ENCODE peak calls at places on chromosomes 16 and 17, in eight cellular contexts. One of them, this sample, is unnamed.

GRCh38 chr17:50396261-50397110 is 837 bp downstream of the LRRC59 start:
- DNase-seq in transverse colon: peak; percentile 73
- DNase-seq in breast epithelium: peak; percentile 31
- DNase-seq in H1: no peak
- DNase-seq in GM23338: peak; percentile 19
- DNase-seq in SK-N-MC: no peak
- DNase-seq in sigmoid colon: peak; percentile 69
- DNase-seq in stomach: peak; percentile 83
- DNase-seq in this sample: peak; percentile 35

GRCh38 chr16:77002644-77003043 is 188.3 kb upstream of the MON1B start:
- DNase-seq in transverse colon: no peak
- DNase-seq in breast epithelium: no peak
- DNase-seq in H1: no peak
- DNase-seq in GM23338: no peak
- DNase-seq in SK-N-MC: no peak
- DNase-seq in sigmoid colon: no peak
- DNase-seq in stomach: no peak
- DNase-seq in this sample: no peak

GRCh38 chr17:13311301-13311700 is 290.4 kb downstream of the HS3ST3A1 start:
- DNase-seq in transverse colon: no peak
- DNase-seq in breast epithelium: peak; percentile 71
- DNase-seq in H1: no peak
- DNase-seq in GM23338: no peak
- DNase-seq in SK-N-MC: no peak
- DNase-seq in sigmoid colon: no peak
- DNase-seq in stomach: no peak
- DNase-seq in this sample: no peak

GRCh38 chr16:75238132-75238852 is 13.1 kb downstream of the BCAR1 start:
- DNase-seq in transverse colon: peak; percentile 62
- DNase-seq in breast epithelium: peak; percentile 57
- DNase-seq in H1: no peak
- DNase-seq in GM23338: no peak
- DNase-seq in SK-N-MC: no peak
- DNase-seq in sigmoid colon: peak; percentile 96
- DNase-seq in stomach: peak; percentile 77
- DNase-seq in this sample: peak; percentile 74

GRCh38 chr16:521381-522210 is 5.9 kb upstream of the CAPN15 start:
- DNase-seq in transverse colon: peak; percentile 84
- DNase-seq in breast epithelium: no peak
- DNase-seq in H1: peak; percentile 92
- DNase-seq in GM23338: peak; percentile 91
- DNase-seq in SK-N-MC: no peak
- DNase-seq in sigmoid colon: no peak
- DNase-seq in stomach: peak; percentile 70
- DNase-seq in this sample: no peak

GRCh38 chr16:15043344-15043743 is 12.5 kb downstream of the NTAN1 start:
- DNase-seq in transverse colon: no peak
- DNase-seq in breast epithelium: no peak
- DNase-seq in H1: no peak
- DNase-seq in GM23338: no peak
- DNase-seq in SK-N-MC: no peak
- DNase-seq in sigmoid colon: no peak
- DNase-seq in stomach: no peak
- DNase-seq in this sample: no peak

GRCh38 chr17:41212524-41213169 is 13.8 kb upstream of the KRTAP9-2 start:
- DNase-seq in transverse colon: no peak
- DNase-seq in breast epithelium: no peak
- DNase-seq in H1: no peak
- DNase-seq in GM23338: no peak
- DNase-seq in SK-N-MC: no peak
- DNase-seq in sigmoid colon: no peak
- DNase-seq in stomach: no peak
- DNase-seq in this sample: no peak

GRCh38 chr17:7354262-7354781 is 634 bp upstream of the TMEM95 start:
- DNase-seq in transverse colon: peak; percentile 22
- DNase-seq in breast epithelium: peak; percentile 32
- DNase-seq in H1: no peak
- DNase-seq in GM23338: peak; percentile 38
- DNase-seq in SK-N-MC: no peak
- DNase-seq in sigmoid colon: no peak
- DNase-seq in stomach: no peak
- DNase-seq in this sample: no peak

GRCh38 chr17:17109231-17109630 is 67.0 kb downstream of the MPRIP start:
- DNase-seq in transverse colon: peak; percentile 59
- DNase-seq in breast epithelium: no peak
- DNase-seq in H1: no peak
- DNase-seq in GM23338: no peak
- DNase-seq in SK-N-MC: no peak
- DNase-seq in sigmoid colon: no peak
- DNase-seq in stomach: peak; percentile 47
- DNase-seq in this sample: no peak

GRCh38 chr16:69531988-69532387 is 33.8 kb upstream of the NFAT5 start:
- DNase-seq in transverse colon: no peak
- DNase-seq in breast epithelium: no peak
- DNase-seq in H1: no peak
- DNase-seq in GM23338: no peak
- DNase-seq in SK-N-MC: no peak
- DNase-seq in sigmoid colon: no peak
- DNase-seq in stomach: no peak
- DNase-seq in this sample: no peak

DNA sequence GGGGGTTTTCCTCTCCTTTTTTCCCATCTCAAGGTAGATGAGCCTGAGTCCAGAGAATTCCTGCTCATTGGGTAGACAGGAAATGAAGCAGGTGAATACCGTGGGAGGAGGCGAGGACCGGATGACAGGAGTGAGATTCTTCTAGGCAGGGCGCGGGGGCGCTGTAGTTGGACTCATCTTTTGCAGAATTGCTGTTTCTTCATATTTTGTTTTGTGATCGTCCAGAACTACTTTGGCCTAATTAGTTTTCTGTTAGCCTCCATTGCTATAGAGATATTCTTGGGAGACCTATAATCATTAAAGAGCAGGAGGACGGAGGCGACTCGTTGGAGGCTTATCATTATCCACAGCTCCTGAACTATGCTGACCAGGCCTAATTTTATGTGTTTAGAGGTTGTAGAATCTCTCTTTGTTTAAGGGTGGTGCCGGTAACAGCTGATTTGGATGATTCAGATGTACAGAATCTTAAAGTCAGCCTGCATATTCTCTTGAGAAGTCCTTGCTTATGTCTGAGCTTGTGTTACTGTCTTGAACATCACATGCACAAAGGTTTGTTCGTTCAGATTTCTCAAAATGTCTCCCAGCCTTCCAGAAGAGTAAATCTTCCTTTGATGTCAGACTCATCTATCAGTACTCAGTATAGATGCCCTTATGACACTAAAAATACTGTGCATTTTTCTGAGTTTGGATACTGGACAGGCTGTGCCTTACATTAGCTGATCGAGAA is 741 bp downstream of the ATP6V0A1 start:
- DNase-seq in transverse colon: peak; percentile 66
- DNase-seq in breast epithelium: peak; percentile 70
- DNase-seq in H1: no peak
- DNase-seq in GM23338: peak; percentile 71
- DNase-seq in SK-N-MC: no peak
- DNase-seq in sigmoid colon: peak; percentile 78
- DNase-seq in stomach: peak; percentile 40
- DNase-seq in this sample: peak; percentile 53
- H3K4me3 ChIP-seq in transverse colon: peak overlapping the region; percentile 85
- H3K4me3 ChIP-seq in breast epithelium: peak overlapping the region; percentile 81
- H3K4me3 ChIP-seq in H1: peak overlapping the region; percentile 87
- H3K4me3 ChIP-seq in GM23338: peak overlapping the region; percentile 71
- H3K4me3 ChIP-seq in SK-N-MC: peak overlapping the region; percentile 89
- H3K4me3 ChIP-seq in sigmoid colon: peak overlapping the region; percentile 73
- H3K4me3 ChIP-seq in stomach: peak overlapping the region; percentile 62
- H3K4me3 ChIP-seq in this sample: peak overlapping the region; percentile 57

GRCh38 chr17:81526662-81527571 is 1.3 kb upstream of the FSCN2 start:
- DNase-seq in transverse colon: no peak
- DNase-seq in breast epithelium: no peak
- DNase-seq in H1: no peak
- DNase-seq in GM23338: no peak
- DNase-seq in SK-N-MC: no peak
- DNase-seq in sigmoid colon: no peak
- DNase-seq in stomach: no peak
- DNase-seq in this sample: no peak

GRCh38 chr17:81528651-81529436 is 667 bp downstream of the FSCN2 start:
- DNase-seq in transverse colon: no peak
- DNase-seq in breast epithelium: no peak
- DNase-seq in H1: no peak
- DNase-seq in GM23338: no peak
- DNase-seq in SK-N-MC: no peak
- DNase-seq in sigmoid colon: no peak
- DNase-seq in stomach: no peak
- DNase-seq in this sample: no peak

GRCh38 chr17:81527591-81528383 is at the start of gene FSCN2:
- DNase-seq in transverse colon: no peak
- DNase-seq in breast epithelium: no peak
- DNase-seq in H1: no peak
- DNase-seq in GM23338: no peak
- DNase-seq in SK-N-MC: no peak
- DNase-seq in sigmoid colon: no peak
- DNase-seq in stomach: peak; percentile 42
- DNase-seq in this sample: no peak

GRCh38 chr17:81529437-81529803 is 1.2 kb downstream of the FSCN2 start:
- DNase-seq in transverse colon: no peak
- DNase-seq in breast epithelium: no peak
- DNase-seq in H1: no peak
- DNase-seq in GM23338: no peak
- DNase-seq in SK-N-MC: no peak
- DNase-seq in sigmoid colon: no peak
- DNase-seq in stomach: no peak
- DNase-seq in this sample: no peak

GRCh38 chr17:81528384-81528650 is 140 bp downstream of the FSCN2 start:
- DNase-seq in transverse colon: no peak
- DNase-seq in breast epithelium: no peak
- DNase-seq in H1: no peak
- DNase-seq in GM23338: no peak
- DNase-seq in SK-N-MC: no peak
- DNase-seq in sigmoid colon: no peak
- DNase-seq in stomach: no peak
- DNase-seq in this sample: no peak
- TF ChIP-seq POLR2AphosphoS5 in transverse colon: no peak
- TF ChIP-seq POLR2AphosphoS5 in breast epithelium: no peak
- TF ChIP-seq POLR2AphosphoS5 in H1: no peak
- TF ChIP-seq POLR2AphosphoS5 in GM23338: no peak
- TF ChIP-seq POLR2AphosphoS5 in SK-N-MC: no peak
- TF ChIP-seq POLR2AphosphoS5 in sigmoid colon: no peak
- TF ChIP-seq POLR2AphosphoS5 in stomach: no peak
- TF ChIP-seq POLR2AphosphoS5 in this sample: no peak

GRCh38 chr16:81519298-81520150 is 74.9 kb downstream of the CMIP start:
- DNase-seq in transverse colon: no peak
- DNase-seq in breast epithelium: no peak
- DNase-seq in H1: no peak
- DNase-seq in GM23338: no peak
- DNase-seq in SK-N-MC: no peak
- DNase-seq in sigmoid colon: no peak
- DNase-seq in stomach: no peak
- DNase-seq in this sample: no peak

GRCh38 chr16:81517150-81517499 is 72.5 kb downstream of the CMIP start:
- DNase-seq in transverse colon: no peak
- DNase-seq in breast epithelium: no peak
- DNase-seq in H1: no peak
- DNase-seq in GM23338: no peak
- DNase-seq in SK-N-MC: no peak
- DNase-seq in sigmoid colon: no peak
- DNase-seq in stomach: no peak
- DNase-seq in this sample: no peak

GRCh38 chr16:81516478-81517149 is 72.0 kb downstream of the CMIP start:
- DNase-seq in transverse colon: no peak
- DNase-seq in breast epithelium: no peak
- DNase-seq in H1: no peak
- DNase-seq in GM23338: no peak
- DNase-seq in SK-N-MC: no peak
- DNase-seq in sigmoid colon: no peak
- DNase-seq in stomach: no peak
- DNase-seq in this sample: no peak

GRCh38 chr16:81518439-81518757 is 73.8 kb downstream of the CMIP start:
- DNase-seq in transverse colon: no peak
- DNase-seq in breast epithelium: no peak
- DNase-seq in H1: no peak
- DNase-seq in GM23338: no peak
- DNase-seq in SK-N-MC: no peak
- DNase-seq in sigmoid colon: no peak
- DNase-seq in stomach: no peak
- DNase-seq in this sample: no peak

GRCh38 chr16:81517630-81518438 is 73.2 kb downstream of the CMIP start:
- DNase-seq in transverse colon: no peak
- DNase-seq in breast epithelium: no peak
- DNase-seq in H1: no peak
- DNase-seq in GM23338: no peak
- DNase-seq in SK-N-MC: no peak
- DNase-seq in sigmoid colon: no peak
- DNase-seq in stomach: no peak
- DNase-seq in this sample: no peak
- H3K4me3 ChIP-seq in transverse colon: no peak overlapping the region
- H3K4me3 ChIP-seq in breast epithelium: peak overlapping the region; percentile 1
- H3K4me3 ChIP-seq in H1: no peak overlapping the region
- H3K4me3 ChIP-seq in GM23338: no peak overlapping the region
- H3K4me3 ChIP-seq in SK-N-MC: no peak overlapping the region
- H3K4me3 ChIP-seq in sigmoid colon: no peak overlapping the region
- H3K4me3 ChIP-seq in stomach: no peak overlapping the region
- H3K4me3 ChIP-seq in this sample: no peak overlapping the region

DNA sequence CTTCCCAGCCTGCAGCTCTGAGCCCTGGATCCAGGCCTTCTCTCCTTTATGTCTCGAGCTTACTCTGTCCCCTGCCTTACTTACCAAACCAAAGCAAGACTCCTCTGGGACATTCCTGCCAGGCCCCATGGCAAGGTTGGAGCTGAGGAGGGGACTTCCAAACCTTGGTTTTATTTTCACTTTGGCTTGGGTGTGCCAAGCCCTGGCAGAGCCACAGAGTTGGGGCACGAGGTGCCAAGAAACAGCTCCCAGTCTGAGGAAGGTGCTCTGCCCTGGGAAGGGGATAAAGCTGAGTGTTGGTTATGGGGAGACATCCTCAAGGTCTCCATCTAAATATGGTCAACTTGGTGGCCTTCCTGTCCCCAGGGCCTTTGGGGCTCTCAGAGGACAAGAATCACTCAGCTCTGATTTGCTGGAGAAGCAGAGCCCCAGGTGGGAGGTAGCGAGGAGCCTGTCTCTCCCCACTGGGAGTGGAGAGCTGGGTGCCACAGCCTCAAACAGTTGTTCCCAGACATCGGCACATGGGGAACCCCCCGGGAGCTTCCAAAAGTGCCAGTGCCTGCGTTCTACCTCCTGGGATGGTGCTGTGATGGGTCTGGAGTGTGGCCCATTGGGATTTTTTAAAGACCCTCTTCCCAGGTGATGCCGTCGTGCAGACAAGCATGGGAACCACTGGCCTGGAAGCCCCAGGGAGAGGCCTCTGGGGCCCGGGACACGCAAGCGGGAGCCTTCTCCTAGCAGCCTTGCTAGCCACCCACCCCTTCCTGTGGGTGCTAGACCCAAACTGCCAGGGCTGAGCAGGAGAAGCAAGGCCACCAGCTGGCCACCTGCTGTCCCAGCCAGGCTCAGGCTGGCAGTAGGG is 10.3 kb downstream of the NLRC5 start:
- DNase-seq in transverse colon: no peak
- DNase-seq in breast epithelium: no peak
- DNase-seq in H1: no peak
- DNase-seq in GM23338: no peak
- DNase-seq in SK-N-MC: no peak
- DNase-seq in sigmoid colon: peak; percentile 47
- DNase-seq in stomach: peak; percentile 43
- DNase-seq in this sample: no peak
- TF ChIP-seq POLR2AphosphoS5 in transverse colon: no peak
- TF ChIP-seq POLR2AphosphoS5 in breast epithelium: no peak
- TF ChIP-seq POLR2AphosphoS5 in H1: no peak
- TF ChIP-seq POLR2AphosphoS5 in GM23338: no peak
- TF ChIP-seq POLR2AphosphoS5 in SK-N-MC: no peak
- TF ChIP-seq POLR2AphosphoS5 in sigmoid colon: no peak
- TF ChIP-seq POLR2AphosphoS5 in stomach: no peak
- TF ChIP-seq POLR2AphosphoS5 in this sample: no peak